ENCODE peak calls at places on chromosomes 1 and 21, in six cellular contexts. H is adrenal gland, D is lower leg skin, M is stomach, L is Peyer's patch, Z is heart left ventricle. C is an unnamed sample.

GRCh38 chr1:53260631-53261247 is 22.4 kb upstream of the MAGOH start:
- DNase-seq in Z (no peak), D (no peak), L (no peak), H (no peak), M (no peak), C (no peak)

GRCh38 chr1:35247256-35247655 is 21.3 kb upstream of the ZMYM4 start:
- DNase-seq in M (no peak), L (no peak), D (no peak), H (no peak), Z (no peak), C (no peak)

GRCh38 chr1:110339040-110339426 is at the start of gene RBM15:
- DNase-seq in Z (peak), M (peak), L (peak), H (peak), D (peak), C (peak)

GRCh38 chr1:210132582-210132981 is 100.0 kb upstream of the SERTAD4 start:
- DNase-seq in L (no peak), Z (no peak), D (no peak), H (no peak), M (no peak), C (no peak)

GRCh38 chr1:87833158-87833557 is 504.5 kb downstream of the LMO4 start:
- DNase-seq in D (no peak), H (no peak), L (no peak), Z (peak), M (no peak), C (no peak)

GRCh38 chr21:33452362-33452761 is 27.4 kb downstream of the TMEM50B start:
- DNase-seq in Z (no peak), L (no peak), M (no peak), H (no peak), D (no peak), C (no peak)

GRCh38 chr1:205477759-205478247 is 22.0 kb upstream of the BLACAT1 start:
- DNase-seq in M (peak), L (no peak), Z (peak), H (peak), D (peak), C (no peak)

GRCh38 chr1:245990315-245991022 is 516.6 kb downstream of the SMYD3 start:
- DNase-seq in Z (no peak), D (no peak), L (no peak), H (no peak), M (no peak), C (no peak)

GRCh38 chr1:192903142-192903541 is 94.3 kb downstream of the RGS2 start:
- DNase-seq in Z (peak), H (no peak), D (no peak), L (no peak), M (no peak), C (no peak)

GRCh38 chr1:245258271-245258920 is 103.6 kb downstream of the KIF26B start:
- DNase-seq in M (peak), D (no peak), Z (no peak), H (no peak), L (no peak), C (no peak)

GRCh38 chr1:156244126-156244525 is 2.1 kb downstream of the BGLAP start:
- DNase-seq in L (no peak), D (no peak), H (no peak), Z (no peak), M (no peak), C (no peak)

GRCh38 chr1:1132928-1133750 is 17.2 kb upstream of the C1orf159 start:
- DNase-seq in D (no peak), M (peak), Z (peak), L (peak), H (no peak), C (no peak)

GRCh38 chr1:25566730-25567341 is 23.4 kb downstream of the LDLRAP1 start:
- DNase-seq in M (no peak), Z (peak), D (no peak), L (no peak), H (peak), C (peak)
- TF ChIP-seq POLR2A in M (no peak), Z (no peak), D (no peak), L (no peak), H (no peak), C (no peak)

DNA sequence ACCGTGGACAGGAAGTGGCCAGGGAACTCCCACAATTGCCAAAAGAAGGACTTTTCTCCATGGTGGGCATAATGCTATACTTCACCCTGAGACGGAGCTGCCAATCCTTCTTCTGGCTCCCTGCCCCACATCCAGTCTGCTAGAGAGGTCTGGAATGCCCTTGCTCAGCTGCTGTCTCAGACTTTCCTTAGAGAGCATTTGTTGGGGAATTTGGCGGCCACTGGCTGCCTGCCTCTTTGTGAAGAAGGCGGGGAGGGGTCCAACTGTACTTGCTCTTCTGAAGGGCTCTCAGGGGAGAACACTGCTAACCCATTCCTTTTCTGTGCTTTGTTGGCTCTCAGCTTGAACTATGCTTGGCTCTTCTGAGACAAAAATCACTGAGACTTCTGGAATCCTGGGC is 123.8 kb upstream of the EDN2 start:
- DNase-seq in Z (peak), L (no peak), M (no peak), H (no peak), D (no peak), C (no peak)
- TF ChIP-seq POLR2A in Z (no peak), L (no peak), M (no peak), H (no peak), D (no peak), C (no peak)

GRCh38 chr1:220046052-220046930 is at the start of gene EPRS1:
- DNase-seq in M (peak), L (peak), Z (peak), D (peak), H (peak), C (peak)
- TF ChIP-seq POLR2A in M (no peak), L (peak), Z (peak), D (no peak), H (peak), C (peak)

GRCh38 chr1:62437273-62437945 is 560 bp downstream of the USP1 start:
- DNase-seq in D (no peak), L (peak), H (no peak), M (no peak), Z (no peak), C (no peak)
- TF ChIP-seq POLR2A in D (no peak), L (no peak), H (no peak), M (no peak), Z (no peak), C (no peak)

DNA sequence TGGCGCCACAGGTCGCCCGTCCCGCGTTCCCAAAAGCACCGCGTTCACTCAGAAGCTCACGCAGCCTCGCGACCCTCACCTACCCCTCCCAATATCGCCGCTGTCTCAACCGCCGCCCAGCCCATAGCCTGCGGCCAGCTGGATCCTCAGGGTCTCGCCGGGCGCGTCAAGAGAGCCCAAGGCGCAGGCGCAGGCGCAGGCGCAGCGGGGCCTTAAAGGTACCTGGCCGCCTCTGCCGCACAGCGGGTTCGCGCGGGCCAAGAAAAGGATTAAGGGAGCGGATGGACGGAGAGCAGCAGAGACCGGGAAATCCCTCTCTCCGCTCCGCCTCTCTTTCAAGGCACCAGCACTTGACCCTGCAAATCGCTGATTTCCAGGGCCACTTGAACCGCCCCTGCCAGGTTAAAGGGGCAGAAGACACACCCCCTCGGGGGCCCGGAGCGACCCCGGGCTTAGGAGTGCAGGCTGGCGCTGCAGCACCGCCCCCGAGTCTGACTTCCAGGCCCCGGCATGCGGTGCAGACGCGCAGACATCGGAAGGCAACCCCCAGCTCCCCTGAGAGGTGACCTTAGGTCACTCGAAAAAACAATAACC is at the start of gene NBPF20:
- DNase-seq in D (peak), Z (peak), L (peak), M (peak), H (peak), C (peak)
- TF ChIP-seq POLR2A in D (no peak), Z (peak), L (no peak), M (no peak), H (no peak), C (no peak)

GRCh38 chr1:59691261-59691660 is 123.5 kb upstream of the HOOK1 start:
- DNase-seq in L (no peak), D (no peak), M (no peak), H (peak), Z (peak), C (peak)
- TF ChIP-seq POLR2A in L (no peak), D (no peak), M (no peak), H (no peak), Z (no peak), C (no peak)

DNA sequence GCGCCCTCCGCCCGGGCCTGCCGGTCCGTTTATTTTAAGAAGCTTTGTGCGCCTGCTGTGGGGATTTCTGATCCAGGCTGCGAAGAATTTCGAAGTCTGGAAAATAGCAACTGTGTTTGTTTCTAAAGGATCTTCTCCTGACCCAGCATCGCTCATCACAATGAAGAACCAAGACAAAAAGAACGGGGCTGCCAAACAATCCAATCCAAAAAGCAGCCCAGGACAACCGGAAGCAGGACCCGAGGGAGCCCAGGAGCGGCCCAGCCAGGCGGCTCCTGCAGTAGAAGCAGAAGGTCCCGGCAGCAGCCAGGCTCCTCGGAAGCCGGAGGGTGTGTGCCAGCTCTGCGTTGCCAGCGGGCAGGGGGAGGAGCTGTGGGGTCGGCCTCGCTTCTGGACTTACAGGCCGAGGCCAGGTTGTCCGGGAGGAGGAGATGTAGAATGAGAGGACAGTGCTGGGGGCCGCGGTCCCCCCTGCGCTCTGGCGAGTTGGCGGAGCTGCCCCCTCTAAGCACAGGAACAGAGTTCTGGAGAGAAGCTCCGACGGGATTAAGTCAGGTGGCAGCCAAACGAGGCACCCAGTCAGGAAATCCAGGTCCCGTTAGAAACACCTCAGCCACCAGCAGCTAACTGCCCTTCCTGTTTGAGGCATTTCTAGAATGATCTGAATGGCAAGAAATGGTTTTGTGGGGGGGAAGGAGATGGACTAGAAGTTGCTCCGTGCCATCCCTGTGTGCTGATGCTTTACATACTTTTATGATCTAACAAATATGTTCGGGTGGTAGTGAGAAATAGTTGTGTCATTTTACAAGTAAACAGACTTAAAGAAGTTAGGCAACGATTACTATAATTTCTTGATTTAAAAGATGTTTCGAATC is 948 bp downstream of the TXLNA start:
- DNase-seq in L (peak), D (no peak), Z (peak), H (peak), M (peak), C (peak)
- TF ChIP-seq POLR2A in L (no peak), D (no peak), Z (no peak), H (peak), M (no peak), C (peak)

GRCh38 chr1:9613625-9614299 is 25.1 kb downstream of the TMEM201 start:
- DNase-seq in D (no peak), M (no peak), L (no peak), H (no peak), Z (no peak), C (no peak)

GRCh38 chr1:9618912-9619679 is 30.4 kb downstream of the TMEM201 start:
- DNase-seq in Z (no peak), M (no peak), L (no peak), H (no peak), D (no peak), C (no peak)

GRCh38 chr1:9612871-9613624 is 24.3 kb downstream of the TMEM201 start:
- DNase-seq in Z (no peak), D (no peak), L (no peak), M (no peak), H (no peak), C (no peak)

GRCh38 chr1:9612162-9612845 is 23.6 kb downstream of the TMEM201 start:
- DNase-seq in L (no peak), H (no peak), M (no peak), D (no peak), Z (peak), C (no peak)

DNA sequence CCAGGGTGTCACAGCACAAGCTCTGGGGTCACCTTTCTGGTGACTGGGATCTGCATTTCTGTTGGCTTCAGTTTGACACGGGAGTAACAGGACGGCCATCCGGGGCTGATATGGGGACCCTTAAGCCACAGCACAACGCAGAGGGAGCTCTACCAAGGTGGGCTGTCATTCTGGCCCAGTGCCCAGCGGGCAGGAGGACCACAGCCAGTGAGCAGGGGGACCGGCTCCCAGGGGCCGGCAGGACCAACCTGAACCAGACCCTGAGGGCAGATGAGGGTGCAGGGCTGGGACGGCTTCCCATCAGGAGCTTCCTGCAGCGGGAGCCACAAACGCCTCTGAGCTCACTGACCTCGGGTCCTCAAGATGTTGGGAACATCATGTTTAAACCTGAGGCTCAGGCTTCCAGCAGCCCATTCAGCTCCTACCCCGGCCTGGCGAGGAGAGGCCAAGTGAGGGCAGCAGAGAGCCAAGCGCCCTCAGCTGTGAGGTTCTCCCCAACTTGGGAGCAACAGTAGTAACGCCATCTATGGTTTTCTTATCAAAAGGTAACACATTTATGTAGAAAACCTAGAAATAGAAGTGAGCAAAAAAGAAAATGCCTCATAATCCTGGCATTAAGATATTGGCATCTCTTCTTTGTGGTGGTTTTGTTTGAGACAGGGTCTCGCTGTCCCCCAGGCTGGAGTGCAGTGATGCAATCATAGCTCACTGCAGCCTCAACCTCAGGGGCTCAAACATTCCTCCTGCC is 26.8 kb downstream of the TMEM201 start:
- DNase-seq in Z (no peak), L (peak), H (no peak), D (no peak), M (peak), C (peak)
- TF ChIP-seq POLR2A in Z (no peak), L (no peak), H (no peak), D (no peak), M (no peak), C (no peak)

GRCh38 chr1:212606042-212606733 is 2.4 kb upstream of the ATF3 start:
- DNase-seq in L (no peak), M (no peak), Z (no peak), D (no peak), H (no peak), C (no peak)

GRCh38 chr1:212607206-212607923 is 1.2 kb upstream of the ATF3 start:
- DNase-seq in Z (peak), H (no peak), L (peak), M (peak), D (peak), C (peak)

GRCh38 chr1:212607924-212608208 is 695 bp upstream of the ATF3 start:
- DNase-seq in D (no peak), L (no peak), H (no peak), M (no peak), Z (no peak), C (no peak)

GRCh38 chr1:212605441-212605976 is 3.1 kb upstream of the ATF3 start:
- DNase-seq in Z (no peak), L (no peak), H (no peak), M (no peak), D (no peak), C (no peak)

GRCh38 chr1:212606734-212607205 is 1.8 kb upstream of the ATF3 start:
- DNase-seq in Z (peak), M (peak), H (no peak), L (peak), D (peak), C (peak)
- TF ChIP-seq POLR2A in Z (no peak), M (no peak), H (no peak), L (peak), D (no peak), C (no peak)